ENCODE peak calls at places on chromosomes 16 and 17, in five cellular contexts. J is tibial nerve, Q is transverse colon, C is body of pancreas, K is testis. Y is an unnamed sample.

GRCh38 chr17:751269-752001 is 629 bp downstream of the GEMIN4 start:
- DNase-seq in J (no peak), Q (peak; percentile 49), C (peak; percentile 37), K (peak; percentile 38), Y (peak; percentile 72)

GRCh38 chr17:69961488-69962145 is 113.4 kb upstream of the KCNJ16 start:
- DNase-seq in J (peak; percentile 12), Q (peak; percentile 8), C (no peak), K (peak; percentile 54), Y (no peak)

GRCh38 chr16:15810411-15810810 is 46.4 kb downstream of the MYH11 start:
- DNase-seq in J (no peak), Q (no peak), C (no peak), K (no peak), Y (no peak)

GRCh38 chr17:50461550-50462132 is 7.0 kb downstream of the CHAD start:
- DNase-seq in J (no peak), Q (no peak), C (no peak), K (no peak), Y (no peak)

GRCh38 chr16:84041881-84042280 is 714 bp downstream of the SLC38A8 start:
- DNase-seq in J (no peak), Q (no peak), C (no peak), K (no peak), Y (no peak)

GRCh38 chr17:39564201-39564828 is 43.4 kb downstream of the NEUROD2 start:
- DNase-seq in J (no peak), Q (no peak), C (no peak), K (no peak), Y (no peak)

GRCh38 chr17:2400474-2400866 is 390 bp downstream of the MNT start:
- DNase-seq in J (no peak), Q (peak; percentile 61), C (peak; percentile 58), K (no peak), Y (peak; percentile 75)

GRCh38 chr17:63999680-64000531 is 1.8 kb downstream of the PRR29 start:
- DNase-seq in J (no peak), Q (no peak), C (no peak), K (no peak), Y (no peak)

GRCh38 chr16:68700120-68700519 is 37.0 kb upstream of the CDH1 start:
- DNase-seq in J (no peak), Q (no peak), C (no peak), K (no peak), Y (no peak)

GRCh38 chr17:79136596-79136995 is 62.0 kb downstream of the ENGASE start:
- DNase-seq in J (no peak), Q (no peak), C (no peak), K (no peak), Y (no peak)

GRCh38 chr17:77352441-77352840 is 211.7 kb downstream of the SEC14L1 start:
- DNase-seq in J (peak; percentile 4), Q (no peak), C (no peak), K (peak; percentile 9), Y (no peak)

GRCh38 chr17:40598021-40598927 is 33.0 kb upstream of the CCR7 start:
- DNase-seq in J (no peak), Q (no peak), C (no peak), K (no peak), Y (no peak)

GRCh38 chr16:72646615-72647014 is 401.3 kb downstream of the ZFHX3 start:
- DNase-seq in J (no peak), Q (no peak), C (no peak), K (no peak), Y (peak; percentile 71)

GRCh38 chr17:13398853-13399252 is 202.9 kb downstream of the HS3ST3A1 start:
- DNase-seq in J (no peak), Q (no peak), C (no peak), K (no peak), Y (no peak)

GRCh38 chr17:57468932-57469775 is 212.8 kb downstream of the MSI2 start:
- DNase-seq in J (no peak), Q (no peak), C (no peak), K (no peak), Y (no peak)

GRCh38 chr17:74923538-74924249 is 379 bp upstream of the OTOP2 start:
- DNase-seq in J (no peak), Q (peak; percentile 78), C (peak; percentile 75), K (peak; percentile 76), Y (peak; percentile 67)

GRCh38 chr17:58316260-58316960 is 12.2 kb downstream of the TSPOAP1 start:
- DNase-seq in J (no peak), Q (no peak), C (no peak), K (no peak), Y (no peak)

GRCh38 chr17:47967607-47968252 is 3.2 kb upstream of the CDK5RAP3 start:
- DNase-seq in J (no peak), Q (peak; percentile 60), C (peak; percentile 79), K (peak; percentile 86), Y (no peak)

GRCh38 chr17:47973541-47973940 is 2.6 kb downstream of the CDK5RAP3 start:
- DNase-seq in J (no peak), Q (no peak), C (no peak), K (no peak), Y (no peak)

GRCh38 chr17:47968836-47969235 is 2.1 kb upstream of the CDK5RAP3 start:
- DNase-seq in J (no peak), Q (no peak), C (no peak), K (no peak), Y (no peak)

GRCh38 chr17:47969975-47970724 is 763 bp upstream of the CDK5RAP3 start:
- DNase-seq in J (no peak), Q (no peak), C (no peak), K (no peak), Y (peak; percentile 42)

DNA sequence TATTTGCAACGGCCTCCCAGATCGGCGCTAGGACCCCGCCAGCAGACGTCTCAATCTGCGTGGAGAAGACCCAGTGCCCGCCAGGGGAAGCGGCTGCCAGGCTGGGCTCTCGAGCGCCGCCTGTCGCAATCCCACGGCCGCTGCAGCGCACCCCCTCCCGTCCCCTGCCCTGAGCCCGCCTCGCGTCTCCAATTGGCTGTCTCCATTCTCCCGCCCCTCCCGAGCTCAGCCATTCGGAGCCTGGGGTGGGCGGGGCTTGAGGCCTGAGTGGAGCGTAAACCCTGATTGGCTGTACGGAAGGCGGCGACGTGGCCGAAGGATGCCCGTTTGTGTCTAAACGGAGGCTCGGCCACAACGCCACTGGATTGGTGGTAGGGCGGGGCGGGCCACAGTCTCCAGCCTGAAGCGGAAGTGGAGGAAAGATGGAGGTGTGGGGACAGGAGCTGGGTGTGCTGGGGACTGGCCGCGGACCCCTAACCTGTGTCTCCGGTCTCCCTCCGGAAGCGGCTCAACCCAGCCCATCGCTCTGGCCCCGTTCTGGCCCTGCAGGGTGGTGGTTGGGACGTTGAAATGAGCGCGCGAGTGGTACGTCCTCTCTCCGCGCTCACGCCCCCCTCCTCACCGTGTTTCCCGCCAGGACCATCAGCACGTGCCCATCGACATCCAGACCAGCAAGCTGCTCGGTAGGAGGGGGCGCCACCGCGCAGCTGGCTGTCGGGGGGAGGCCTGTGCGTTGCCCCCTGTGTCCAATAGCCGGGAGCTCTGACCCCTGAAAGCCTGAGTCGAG is at the start of gene CDK5RAP3:
- DNase-seq in J (peak; percentile 100), Q (peak; percentile 100), C (peak; percentile 100), K (peak; percentile 100), Y (peak; percentile 100)
- TF ChIP-seq POLR2A in J (peak; percentile 83), Q (peak; percentile 78), C (peak; percentile 79), K (no peak), Y (peak; percentile 91)

GRCh38 chr16:24747425-24747824 is 18.0 kb downstream of the TNRC6A start:
- DNase-seq in J (no peak), Q (no peak), C (no peak), K (no peak), Y (no peak)

GRCh38 chr16:24745791-24746190 is 16.3 kb downstream of the TNRC6A start:
- DNase-seq in J (no peak), Q (no peak), C (no peak), K (no peak), Y (no peak)

GRCh38 chr16:24753437-24753836 is 24.0 kb downstream of the TNRC6A start:
- DNase-seq in J (no peak), Q (no peak), C (no peak), K (no peak), Y (no peak)

DNA sequence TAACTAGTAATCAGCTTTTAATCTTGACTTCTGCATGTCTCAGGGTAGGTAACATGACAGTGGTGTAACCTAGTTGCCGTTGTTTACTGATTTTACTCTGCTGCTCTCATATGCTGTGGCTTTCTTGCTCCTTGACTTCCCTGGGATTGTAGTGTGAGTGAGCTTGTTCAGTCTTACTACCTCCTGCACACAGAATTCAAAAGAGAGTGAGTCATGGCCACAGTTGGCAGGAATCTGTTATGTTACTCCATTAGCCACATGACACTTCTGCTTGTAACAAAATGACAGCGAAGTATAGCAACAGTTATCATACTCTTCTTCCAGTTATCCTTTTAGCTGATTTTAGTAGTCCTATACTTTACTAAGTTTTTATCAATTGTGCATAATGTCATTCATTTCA is 18.8 kb downstream of the TNRC6A start:
- DNase-seq in J (no peak), Q (no peak), C (no peak), K (peak; percentile 70), Y (peak; percentile 20)
- TF ChIP-seq POLR2A in J (no peak), Q (no peak), C (no peak), K (no peak), Y (no peak)

GRCh38 chr17:8294814-8295316 is 335 bp downstream of the SLC25A35 start:
- DNase-seq in J (no peak), Q (no peak), C (no peak), K (no peak), Y (peak; percentile 49)

GRCh38 chr17:8304181-8304910 is 5.7 kb upstream of the ARHGEF15 start:
- DNase-seq in J (no peak), Q (no peak), C (no peak), K (peak; percentile 70), Y (no peak)

GRCh38 chr17:8300226-8300625 is 5.0 kb upstream of the SLC25A35 start:
- DNase-seq in J (no peak), Q (no peak), C (no peak), K (no peak), Y (no peak)

DNA sequence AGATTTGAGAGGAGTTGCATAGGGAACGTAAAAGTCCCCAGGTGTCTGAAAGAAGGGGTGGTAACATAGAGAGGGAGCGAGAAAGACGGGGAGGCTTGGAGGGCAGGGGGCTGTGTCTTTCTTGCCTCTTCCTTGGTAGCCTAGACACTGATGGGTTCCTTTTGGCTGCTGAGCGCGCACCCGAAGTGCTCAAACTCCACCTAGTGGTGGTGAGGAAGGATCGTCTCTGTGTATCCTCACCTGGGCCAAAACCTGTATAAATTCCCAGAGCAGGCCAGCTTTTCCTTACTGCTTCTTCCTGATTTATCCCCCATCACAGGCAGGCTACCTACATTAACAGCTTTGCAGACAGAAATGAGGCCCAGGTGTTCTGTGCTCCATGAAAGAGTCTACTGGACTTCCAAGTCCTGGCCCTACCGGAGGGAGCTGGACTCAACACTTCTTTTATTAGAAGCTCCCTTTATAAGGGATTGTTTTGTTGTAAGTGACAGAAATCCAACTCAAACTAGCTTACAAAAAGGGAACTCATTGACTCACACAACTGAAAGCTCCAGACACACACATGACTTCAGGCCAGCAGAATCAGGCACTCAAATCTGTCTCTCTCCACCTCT is 5.5 kb upstream of the SLC25A35 start:
- DNase-seq in J (no peak), Q (peak; percentile 60), C (peak; percentile 57), K (peak; percentile 73), Y (peak; percentile 68)
- TF ChIP-seq POLR2A in J (no peak), Q (no peak), C (no peak), K (no peak), Y (no peak)

GRCh38 chr16:28879841-28880588 is 1.7 kb downstream of the ATP2A1 start:
- DNase-seq in J (peak; percentile 76), Q (peak; percentile 90), C (peak; percentile 86), K (peak; percentile 90), Y (peak; percentile 87)
- TF ChIP-seq POLR2A in J (no peak), Q (no peak), C (no peak), K (no peak), Y (peak; percentile 32)

Y was measured in erythroblast.